ENCODE peak calls at places on chromosomes 3 and 15, in seven cellular contexts. L is H9, K is mesendoderm, I is trophoblast cell, V is IMR-90, G is mesenchymal stem cell, Y is H1. Z is an unnamed sample.

GRCh38 chr3:129657261-129658046 is 51.0 kb upstream of the PLXND1 start:
- DNase-seq in I (no peak), V (peak), G (no peak), K (no peak), L (no peak), Y (no peak), Z (no peak)

GRCh38 chr15:75606711-75607684 is 18.5 kb downstream of the SNUPN start:
- DNase-seq in V (peak), L (no peak), I (no peak), K (no peak), Y (no peak), G (no peak), Z (no peak)

GRCh38 chr3:153625506-153625905 is 463.5 kb downstream of the RAP2B start:
- DNase-seq in L (no peak), Y (no peak), I (no peak), K (no peak), V (peak), G (no peak), Z (no peak)

GRCh38 chr15:31111091-31111647 is 9.6 kb upstream of the TRPM1 start:
- DNase-seq in L (no peak), G (no peak), Y (no peak), K (no peak), V (peak), I (no peak), Z (no peak)

GRCh38 chr3:170731281-170731680 is 138.7 kb downstream of the RPL22L1 start:
- DNase-seq in V (no peak), Y (no peak), G (no peak), I (no peak), K (peak), L (no peak), Z (no peak)

GRCh38 chr3:172065967-172066762 is 26.8 kb downstream of the FNDC3B start:
- DNase-seq in I (no peak), Y (no peak), G (peak), K (no peak), L (no peak), V (peak), Z (no peak)

GRCh38 chr15:34709866-34710265 is 44.9 kb downstream of the GJD2 start:
- DNase-seq in G (peak), K (no peak), I (no peak), Y (no peak), L (no peak), V (peak), Z (no peak)

GRCh38 chr3:13016083-13016725 is 57.0 kb downstream of the IQSEC1 start:
- DNase-seq in K (no peak), G (peak), I (no peak), V (no peak), L (no peak), Y (no peak), Z (no peak)

GRCh38 chr3:101383656-101384055 is 63.3 kb upstream of the IMPG2 start:
- DNase-seq in L (peak), V (no peak), Y (peak), K (no peak), G (no peak), I (no peak), Z (no peak)

GRCh38 chr3:151903501-151903991 is 30.1 kb downstream of the SUCNR1 start:
- DNase-seq in I (no peak), L (no peak), V (peak), K (peak), Y (no peak), G (peak), Z (no peak)

DNA sequence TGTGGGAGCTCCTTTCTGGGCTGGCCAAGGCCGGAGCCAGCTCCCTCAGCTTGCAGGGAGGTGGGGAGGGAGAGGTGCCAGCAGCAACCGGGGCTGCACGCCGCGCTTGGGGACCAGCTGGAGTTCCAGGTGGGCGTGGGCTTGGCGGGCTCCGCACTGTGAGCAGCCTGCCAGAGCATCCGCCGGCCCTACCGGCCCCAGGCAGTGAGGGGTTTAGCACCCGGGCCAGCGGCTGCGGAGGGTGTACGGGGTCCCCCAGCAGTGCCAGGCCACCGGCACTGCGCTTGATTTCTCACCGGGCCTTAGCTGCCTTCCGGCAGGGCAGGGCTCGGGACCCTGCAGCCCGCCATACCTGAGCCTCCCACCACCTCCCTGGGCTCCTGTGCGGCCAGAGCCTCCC is 651.0 kb upstream of the ARPP21 start:
- DNase-seq in L (no peak), Y (no peak), I (no peak), K (no peak), V (no peak), G (no peak), Z (no peak)
- H2BK120ac ChIP-seq in L (no peak), Y (no peak), I (no peak), K (no peak), V (no peak), G (no peak), Z (no peak)

DNA sequence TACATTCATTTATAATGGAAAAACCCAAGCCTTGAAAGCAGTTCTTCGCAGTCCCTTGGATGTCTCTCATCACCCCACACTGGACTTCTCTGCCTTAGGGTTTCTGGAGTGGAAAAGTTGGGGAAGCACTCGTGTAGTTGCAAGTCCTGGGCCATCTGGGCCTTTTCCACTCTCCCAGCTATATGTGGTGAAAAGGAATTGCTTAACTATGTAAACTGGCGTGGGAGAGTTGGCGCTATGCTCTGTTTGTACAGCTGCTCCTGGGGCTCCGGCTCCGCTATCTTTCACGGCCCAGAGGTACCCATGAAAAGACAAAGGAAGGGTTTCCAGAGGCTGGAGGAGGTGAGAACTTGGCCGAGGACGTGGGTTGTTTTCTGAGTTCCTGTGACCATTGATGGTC is 81.1 kb upstream of the MYZAP start:
- DNase-seq in I (no peak), V (peak), L (no peak), Y (no peak), K (no peak), G (peak), Z (no peak)
- H2BK120ac ChIP-seq in I (no peak), V (no peak), L (no peak), Y (no peak), K (no peak), G (no peak), Z (no peak)

GRCh38 chr15:88990185-88990679 is 77.1 kb upstream of the MFGE8 start:
- DNase-seq in Y (no peak), L (no peak), G (no peak), V (no peak), I (peak), K (no peak), Z (no peak)

GRCh38 chr15:88987951-88988671 is 74.9 kb upstream of the MFGE8 start:
- DNase-seq in I (no peak), G (no peak), V (peak), Y (peak), L (peak), K (peak), Z (no peak)

GRCh38 chr15:88987590-88987950 is 74.4 kb upstream of the MFGE8 start:
- DNase-seq in K (no peak), I (no peak), Y (no peak), G (no peak), L (no peak), V (no peak), Z (no peak)

GRCh38 chr15:88986949-88987589 is 73.9 kb upstream of the MFGE8 start:
- DNase-seq in K (peak), G (no peak), L (no peak), I (no peak), Y (peak), V (no peak), Z (no peak)

GRCh38 chr15:88989578-88989977 is 76.4 kb upstream of the MFGE8 start:
- DNase-seq in Y (no peak), L (no peak), K (no peak), G (peak), I (peak), V (peak), Z (no peak)
- H2BK120ac ChIP-seq in Y (no peak), L (no peak), K (no peak), G (no peak), I (no peak), V (peak), Z (no peak)

GRCh38 chr3:98817546-98817945 is 54.4 kb downstream of the ST3GAL6 start:
- DNase-seq in Y (no peak), V (peak), G (peak), K (peak), L (no peak), I (no peak), Z (peak)

GRCh38 chr3:98809561-98809960 is 46.4 kb downstream of the ST3GAL6 start:
- DNase-seq in K (no peak), G (peak), I (no peak), V (no peak), L (no peak), Y (no peak), Z (no peak)

GRCh38 chr3:98811048-98811447 is 47.9 kb downstream of the ST3GAL6 start:
- DNase-seq in Y (no peak), L (no peak), V (no peak), I (no peak), G (no peak), K (no peak), Z (no peak)

GRCh38 chr3:98812851-98813374 is 49.8 kb downstream of the ST3GAL6 start:
- DNase-seq in I (no peak), G (peak), L (no peak), Y (no peak), K (peak), V (peak), Z (no peak)

GRCh38 chr3:98814799-98815450 is 51.8 kb downstream of the ST3GAL6 start:
- DNase-seq in I (no peak), L (no peak), V (peak), Y (no peak), K (peak), G (peak), Z (no peak)
- H2BK120ac ChIP-seq in I (no peak), L (no peak), V (no peak), Y (no peak), K (no peak), G (no peak), Z (no peak)

GRCh38 chr15:45064386-45064785 is 41.4 kb downstream of the SORD start:
- DNase-seq in Y (no peak), I (peak), G (peak), L (no peak), K (no peak), V (peak), Z (no peak)
- H2BK120ac ChIP-seq in Y (no peak), I (no peak), G (no peak), L (no peak), K (no peak), V (no peak), Z (no peak)

GRCh38 chr3:32841341-32841740 is 23.5 kb downstream of the TRIM71 start:
- DNase-seq in G (no peak), K (no peak), V (no peak), L (no peak), I (no peak), Y (no peak), Z (no peak)

GRCh38 chr3:32841875-32842505 is 24.2 kb downstream of the TRIM71 start:
- DNase-seq in Y (no peak), I (peak), G (no peak), L (no peak), K (no peak), V (no peak), Z (no peak)

GRCh38 chr3:32837789-32838188 is 20.0 kb downstream of the TRIM71 start:
- DNase-seq in L (no peak), V (no peak), Y (no peak), G (no peak), K (peak), I (peak), Z (no peak)

GRCh38 chr3:32840086-32840841 is 22.5 kb downstream of the TRIM71 start:
- DNase-seq in V (no peak), K (peak), I (no peak), L (peak), G (no peak), Y (no peak), Z (peak)

DNA sequence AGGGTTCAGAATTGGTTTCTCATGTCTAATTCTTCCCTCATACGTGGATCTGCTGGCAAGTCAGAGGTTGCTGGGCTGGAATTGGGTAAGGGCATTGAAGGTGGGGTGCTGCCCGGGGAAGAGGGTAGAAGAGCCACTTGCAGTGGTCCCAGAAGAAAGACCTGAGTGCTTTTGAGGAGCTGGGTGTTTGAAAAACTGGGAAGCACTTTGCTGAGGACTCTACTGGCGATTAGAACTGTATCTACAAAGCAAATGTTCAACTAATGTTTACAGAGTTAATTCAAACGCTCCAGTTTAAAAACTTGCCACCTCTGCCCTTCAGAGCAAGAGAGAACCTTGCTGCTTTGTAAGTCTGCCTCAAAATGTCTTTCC is 21.9 kb downstream of the TRIM71 start:
- DNase-seq in I (no peak), V (no peak), Y (no peak), K (no peak), L (no peak), G (no peak), Z (no peak)
- H2BK120ac ChIP-seq in I (peak), V (no peak), Y (no peak), K (no peak), L (no peak), G (no peak), Z (no peak)

GRCh38 chr3:184737063-184737462 is 25.2 kb upstream of the MAGEF1 start:
- DNase-seq in V (no peak), L (no peak), I (no peak), G (no peak), K (no peak), Y (peak), Z (no peak)
- H2BK120ac ChIP-seq in V (no peak), L (no peak), I (no peak), G (no peak), K (no peak), Y (no peak), Z (no peak)

DNA sequence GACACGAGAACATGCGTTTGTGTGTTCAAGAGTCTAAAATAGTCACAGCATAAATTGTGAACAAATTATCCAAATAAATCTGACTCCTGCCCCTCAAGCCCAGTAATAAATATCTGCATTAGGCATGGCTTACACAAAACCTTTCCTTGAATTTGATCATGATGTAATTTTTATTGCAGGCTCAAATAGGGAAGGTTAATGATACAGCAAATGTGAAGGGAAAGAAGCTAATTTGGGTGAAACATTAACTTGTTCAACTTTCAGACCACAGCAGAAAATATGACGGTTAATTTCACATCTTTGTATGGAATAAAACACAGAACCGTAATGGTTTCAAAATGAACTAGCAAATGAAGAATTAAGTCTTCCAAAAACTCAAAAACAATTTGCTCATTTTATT is 74.5 kb downstream of the WNT5A start:
- DNase-seq in V (no peak), G (no peak), Y (no peak), K (no peak), I (no peak), L (no peak), Z (no peak)
- H2BK120ac ChIP-seq in V (peak), G (no peak), Y (no peak), K (no peak), I (no peak), L (no peak), Z (no peak)

Z was measured in neuronal stem cell.